ENCODE peak calls at places on chromosomes 2 and 18, in seven cellular contexts. I is left lung, V is right atrium auricular region, Z is Peyer's patch, N is transverse colon, P is body of pancreas, F is aorta. Q is an unnamed sample. For H3K4me1, the result is how much of the 10 kb centered on the place peaks cover.

GRCh38 chr2:237964578-237965404 is 2.0 kb upstream of the UBE2F start:
- DNase-seq in I (no peak), V (no peak), Z (peak), N (peak), P (peak), F (no peak), Q (no peak)

GRCh38 chr2:191312662-191313061 is 67.5 kb downstream of the MYO1B start:
- DNase-seq in I (no peak), V (no peak), Z (no peak), N (no peak), P (no peak), F (no peak), Q (no peak)

GRCh38 chr2:55309441-55309840 is 40.4 kb upstream of the MTIF2 start:
- DNase-seq in I (no peak), V (no peak), Z (no peak), N (no peak), P (no peak), F (no peak), Q (no peak)

GRCh38 chr2:149741646-149742045 is 154.1 kb upstream of the MMADHC start:
- DNase-seq in I (no peak), V (no peak), Z (no peak), N (no peak), P (no peak), F (no peak), Q (no peak)

GRCh38 chr2:46984642-46985476 is 69.3 kb upstream of the MCFD2 start:
- DNase-seq in I (peak), V (peak), Z (peak), N (peak), P (no peak), F (peak), Q (peak)

GRCh38 chr2:10541081-10541480 is 93.0 kb upstream of the ODC1 start:
- DNase-seq in I (no peak), V (no peak), Z (no peak), N (no peak), P (no peak), F (no peak), Q (no peak)

GRCh38 chr2:125581561-125581960 is 1074.4 kb upstream of the GYPC start:
- DNase-seq in I (no peak), V (no peak), Z (peak), N (peak), P (no peak), F (no peak), Q (no peak)

GRCh38 chr18:463442-464310 is 36.8 kb downstream of the COLEC12 start:
- DNase-seq in I (no peak), V (peak), Z (no peak), N (no peak), P (no peak), F (peak), Q (no peak)

GRCh38 chr2:100588071-100588786 is 25.4 kb downstream of the PDCL3 start:
- DNase-seq in I (no peak), V (no peak), Z (peak), N (no peak), P (no peak), F (no peak), Q (no peak)

DNA sequence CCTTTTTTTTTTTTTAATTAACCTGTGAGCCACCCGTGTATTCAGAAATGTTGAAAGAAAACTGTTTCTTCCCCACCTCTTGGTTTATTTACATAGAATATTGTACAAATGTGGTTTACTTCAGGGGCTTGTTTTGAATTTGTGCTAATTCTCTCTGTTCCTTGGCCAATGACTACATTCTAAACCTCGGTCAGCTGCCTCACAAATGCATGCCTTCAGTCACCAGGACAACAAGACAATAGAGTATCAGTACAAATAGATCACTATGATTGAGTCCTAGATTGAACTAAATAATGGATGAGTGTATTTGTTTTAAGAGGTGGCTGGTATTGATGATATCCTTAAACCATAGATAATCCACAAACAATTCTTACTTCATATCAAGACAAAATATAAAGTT is 36.0 kb downstream of the AGFG1 start:
- DNase-seq in I (no peak), V (no peak), Z (no peak), N (no peak), P (no peak), F (no peak), Q (no peak)
- H3K4me1 ChIP-seq in I (half or more), V (under half), Z (under half), N (half or more), P (half or more), F (under half), Q (half or more)

GRCh38 chr2:234272069-234272850 is 221.8 kb downstream of the SPP2 start:
- DNase-seq in I (no peak), V (no peak), Z (no peak), N (no peak), P (no peak), F (no peak), Q (no peak)

GRCh38 chr2:234269769-234270204 is 219.3 kb downstream of the SPP2 start:
- DNase-seq in I (no peak), V (no peak), Z (no peak), N (peak), P (no peak), F (no peak), Q (no peak)

GRCh38 chr2:234268314-234268713 is 217.8 kb downstream of the SPP2 start:
- DNase-seq in I (no peak), V (no peak), Z (no peak), N (no peak), P (no peak), F (no peak), Q (no peak)

GRCh38 chr2:234273887-234274584 is 222.8 kb downstream of the ARL4C start:
- DNase-seq in I (no peak), V (no peak), Z (peak), N (no peak), P (no peak), F (no peak), Q (no peak)

GRCh38 chr2:234271342-234271741 is 220.8 kb downstream of the SPP2 start:
- DNase-seq in I (no peak), V (no peak), Z (no peak), N (no peak), P (no peak), F (no peak), Q (no peak)
- H3K4me1 ChIP-seq in I (under half), V (under half), Z (under half), N (under half), P (under half), F (under half), Q (under half)

GRCh38 chr2:217914878-217915277 is 87.9 kb downstream of the TNS1 start:
- DNase-seq in I (no peak), V (no peak), Z (no peak), N (no peak), P (no peak), F (no peak), Q (no peak)

GRCh38 chr2:217913415-217913814 is 89.4 kb downstream of the TNS1 start:
- DNase-seq in I (peak), V (no peak), Z (no peak), N (no peak), P (no peak), F (peak), Q (no peak)

GRCh38 chr2:217914078-217914477 is 88.7 kb downstream of the TNS1 start:
- DNase-seq in I (no peak), V (no peak), Z (no peak), N (no peak), P (no peak), F (no peak), Q (no peak)

GRCh38 chr2:217916504-217917254 is 86.1 kb downstream of the TNS1 start:
- DNase-seq in I (peak), V (no peak), Z (no peak), N (no peak), P (no peak), F (no peak), Q (no peak)

DNA sequence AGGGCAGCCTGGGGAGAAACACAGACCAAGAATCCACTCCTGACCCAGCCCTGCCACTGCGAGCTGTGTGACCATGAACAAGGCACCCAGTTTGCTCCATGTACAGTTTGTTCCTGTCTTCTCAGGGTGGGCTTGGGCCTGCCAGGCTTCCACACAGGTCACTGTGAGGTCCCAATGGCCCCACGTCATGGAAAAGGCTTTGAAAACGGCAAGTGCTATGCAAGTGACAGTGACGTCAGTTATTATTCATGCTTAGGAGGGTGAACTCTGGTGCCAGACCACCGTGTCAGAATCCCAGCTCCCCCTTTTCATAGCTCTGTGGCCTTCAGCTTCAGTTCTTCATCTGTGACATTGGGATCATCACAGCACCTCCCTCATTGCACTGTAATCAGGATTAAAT is 87.1 kb downstream of the TNS1 start:
- DNase-seq in I (peak), V (no peak), Z (no peak), N (no peak), P (no peak), F (no peak), Q (no peak)
- H3K4me1 ChIP-seq in I (half or more), V (under half), Z (under half), N (under half), P (half or more), F (under half), Q (half or more)

GRCh38 chr2:6676245-6676644 is 189.5 kb downstream of the CMPK2 start:
- DNase-seq in I (no peak), V (no peak), Z (no peak), N (no peak), P (no peak), F (no peak), Q (no peak)

GRCh38 chr2:6676776-6677175 is 188.9 kb downstream of the CMPK2 start:
- DNase-seq in I (no peak), V (no peak), Z (no peak), N (no peak), P (no peak), F (no peak), Q (no peak)

GRCh38 chr2:6679481-6679880 is 186.2 kb downstream of the CMPK2 start:
- DNase-seq in I (no peak), V (no peak), Z (no peak), N (no peak), P (no peak), F (no peak), Q (no peak)

GRCh38 chr2:6674381-6674780 is 191.3 kb downstream of the CMPK2 start:
- DNase-seq in I (no peak), V (no peak), Z (no peak), N (no peak), P (no peak), F (no peak), Q (no peak)
- H3K4me1 ChIP-seq in I (under half), V (under half), Z (under half), N (under half), P (under half), F (under half), Q (under half)

DNA sequence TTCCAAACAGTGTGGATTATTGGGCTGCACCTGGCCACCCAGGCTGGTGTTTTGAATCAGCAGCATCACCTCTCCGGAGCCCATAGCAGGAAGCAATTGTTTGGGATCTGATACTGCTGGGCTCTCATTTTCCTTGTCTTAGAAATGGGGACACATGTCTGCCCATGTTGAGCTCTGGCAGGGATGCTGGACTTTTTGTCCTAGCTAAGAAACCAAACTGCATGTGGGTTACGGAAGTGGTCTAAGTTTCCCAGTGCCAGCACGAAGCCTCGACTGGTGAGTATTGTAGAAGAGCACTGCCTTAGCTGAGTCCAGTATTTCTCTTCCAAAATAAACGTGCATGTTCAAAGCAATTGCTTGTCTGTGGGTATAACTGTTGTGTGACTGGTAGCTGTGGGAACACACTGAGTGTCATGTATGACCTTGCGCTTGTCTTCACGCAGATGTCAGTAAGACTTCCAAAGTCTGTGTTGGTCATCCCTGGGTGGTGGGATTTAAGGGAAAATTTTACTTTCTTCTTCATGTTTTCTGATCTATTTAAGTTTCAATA is 43.6 kb downstream of the SH3RF3 start:
- DNase-seq in I (no peak), V (no peak), Z (no peak), N (no peak), P (no peak), F (no peak), Q (no peak)
- H3K4me1 ChIP-seq in I (under half), V (under half), Z (under half), N (under half), P (under half), F (under half), Q (half or more)

GRCh38 chr2:168194784-168195522 is 52.4 kb downstream of the STK39 start:
- DNase-seq in I (no peak), V (no peak), Z (no peak), N (no peak), P (no peak), F (no peak), Q (no peak)

GRCh38 chr2:168192839-168193616 is 54.4 kb downstream of the STK39 start:
- DNase-seq in I (no peak), V (no peak), Z (no peak), N (no peak), P (no peak), F (no peak), Q (no peak)

GRCh38 chr2:168190590-168191336 is 56.6 kb downstream of the STK39 start:
- DNase-seq in I (no peak), V (no peak), Z (no peak), N (no peak), P (no peak), F (no peak), Q (no peak)

GRCh38 chr2:168189835-168190426 is 57.5 kb downstream of the STK39 start:
- DNase-seq in I (no peak), V (no peak), Z (peak), N (peak), P (no peak), F (no peak), Q (no peak)

DNA sequence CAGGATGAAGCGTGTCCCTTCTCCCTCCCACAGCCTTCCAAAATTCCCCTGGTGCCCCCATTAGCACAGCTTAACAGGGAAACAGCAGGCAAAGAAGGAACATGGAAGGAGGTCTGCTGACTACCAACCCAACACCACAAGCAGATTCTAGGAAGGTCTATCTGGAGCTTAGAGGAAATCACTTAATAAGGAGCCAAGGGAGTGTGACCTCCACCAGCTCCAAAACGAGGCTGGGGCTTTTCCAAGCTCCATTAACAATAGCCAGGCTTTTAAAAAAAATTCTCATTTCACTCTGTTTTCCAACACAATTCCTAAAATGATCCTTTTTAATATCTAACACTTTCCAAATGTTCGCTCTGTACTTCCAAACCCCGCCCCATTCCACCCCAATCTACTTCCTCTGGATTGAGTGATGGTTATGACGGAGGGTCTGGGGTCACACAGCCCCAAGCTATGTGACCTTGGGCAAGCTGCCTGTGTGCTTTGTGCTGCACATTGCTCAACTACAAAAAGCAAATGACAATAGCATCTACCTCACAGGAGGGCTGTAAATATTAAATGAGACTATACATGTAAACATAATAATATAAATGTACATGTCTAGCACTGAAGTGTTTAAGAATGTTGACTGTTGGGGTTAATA is 55.1 kb downstream of the STK39 start:
- DNase-seq in I (no peak), V (no peak), Z (no peak), N (no peak), P (no peak), F (no peak), Q (no peak)
- H3K4me1 ChIP-seq in I (under half), V (under half), Z (under half), N (half or more), P (under half), F (under half), Q (half or more)

Q was measured in left ventricle myocardium inferior.